ENCODE peak calls at places on chromosomes 1 and 21, in eight cellular contexts. U is lower lobe of right lung, P is OCI-LY7, A is A673, Z is GM23338, H is mammary epithelial cell, B is tibial artery, X is transverse colon. Y is an unnamed sample.

GRCh38 chr1:23567996-23568607 is 8.8 kb upstream of the ID3 start:
- DNase-seq in U (peak), P (no peak), A (no peak), Z (peak), H (no peak), B (no peak), X (peak), Y (no peak)

GRCh38 chr1:90362163-90362562 is 354.9 kb downstream of the BARHL2 start:
- DNase-seq in U (no peak), P (no peak), A (no peak), Z (no peak), H (peak), B (no peak), X (no peak), Y (no peak)

GRCh38 chr1:8113257-8114220 is 87.4 kb upstream of the ERRFI1 start:
- DNase-seq in U (no peak), P (no peak), A (peak), Z (no peak), H (no peak), B (no peak), X (no peak), Y (peak)

GRCh38 chr1:203274603-203275381 is 30.5 kb upstream of the BTG2 start:
- DNase-seq in U (no peak), P (peak), A (no peak), Z (no peak), H (peak), B (peak), X (no peak), Y (no peak)

GRCh38 chr1:107467286-107467685 is 326.4 kb downstream of the NTNG1 start:
- DNase-seq in U (no peak), P (no peak), A (no peak), Z (no peak), H (no peak), B (no peak), X (no peak), Y (no peak)

GRCh38 chr1:25642710-25643109 is 26.1 kb downstream of the MAN1C1 start:
- DNase-seq in U (no peak), P (no peak), A (no peak), Z (no peak), H (no peak), B (no peak), X (peak), Y (peak)

GRCh38 chr1:27592600-27593340 is 11.2 kb downstream of the AHDC1 start:
- DNase-seq in U (no peak), P (no peak), A (no peak), Z (peak), H (no peak), B (no peak), X (no peak), Y (no peak)

GRCh38 chr1:107750364-107750959 is 214.5 kb downstream of the VAV3 start:
- DNase-seq in U (peak), P (peak), A (peak), Z (peak), H (peak), B (peak), X (peak), Y (peak)

GRCh38 chr1:202107801-202108731 is 14.7 kb upstream of the GPR37L1 start:
- DNase-seq in U (peak), P (no peak), A (no peak), Z (peak), H (peak), B (no peak), X (peak), Y (no peak)

GRCh38 chr1:16019580-16020277 is 1.9 kb upstream of the HSPB7 start:
- DNase-seq in U (no peak), P (no peak), A (no peak), Z (no peak), H (no peak), B (no peak), X (no peak), Y (no peak)

GRCh38 chr1:160675641-160676410 is 29.0 kb upstream of the SLAMF1 start:
- DNase-seq in U (peak), P (peak), A (peak), Z (peak), H (peak), B (peak), X (peak), Y (peak)

GRCh38 chr1:38584408-38585037 is 275.0 kb downstream of the RRAGC start:
- DNase-seq in U (no peak), P (no peak), A (peak), Z (no peak), H (no peak), B (no peak), X (no peak), Y (no peak)

GRCh38 chr1:79105499-79105898 is 99.0 kb upstream of the ADGRL4 start:
- DNase-seq in U (no peak), P (no peak), A (no peak), Z (no peak), H (peak), B (no peak), X (no peak), Y (peak)

GRCh38 chr1:54872041-54872342 is 15.0 kb downstream of the DHCR24 start:
- DNase-seq in U (no peak), P (no peak), A (no peak), Z (no peak), H (no peak), B (no peak), X (no peak), Y (no peak)

GRCh38 chr1:166858726-166859419 is 17.2 kb downstream of the TADA1 start:
- DNase-seq in U (no peak), P (no peak), A (no peak), Z (no peak), H (no peak), B (no peak), X (no peak), Y (no peak)

GRCh38 chr1:158286966-158287365 is 2.8 kb upstream of the CD1C start:
- DNase-seq in U (no peak), P (peak), A (no peak), Z (no peak), H (no peak), B (no peak), X (no peak), Y (no peak)

GRCh38 chr1:24045766-24046165 is 65.6 kb upstream of the SRSF10 start:
- DNase-seq in U (no peak), P (no peak), A (no peak), Z (no peak), H (no peak), B (no peak), X (no peak), Y (peak)

GRCh38 chr1:85091647-85092295 is 43.5 kb upstream of the MCOLN3 start:
- DNase-seq in U (no peak), P (no peak), A (no peak), Z (no peak), H (peak), B (no peak), X (no peak), Y (no peak)

GRCh38 chr1:234781241-234782056 is 171.5 kb upstream of the IRF2BP2 start:
- DNase-seq in U (no peak), P (no peak), A (peak), Z (peak), H (no peak), B (no peak), X (peak), Y (no peak)

GRCh38 chr1:9427388-9427787 is 111.9 kb upstream of the SLC25A33 start:
- DNase-seq in U (no peak), P (peak), A (no peak), Z (no peak), H (no peak), B (no peak), X (no peak), Y (no peak)

GRCh38 chr1:189149547-189150375 is 1327.9 kb downstream of the BRINP3 start:
- DNase-seq in U (no peak), P (no peak), A (no peak), Z (peak), H (no peak), B (no peak), X (no peak), Y (no peak)

GRCh38 chr1:169546087-169546995 is 39.9 kb downstream of the F5 start:
- DNase-seq in U (no peak), P (peak), A (peak), Z (peak), H (peak), B (peak), X (peak), Y (peak)

GRCh38 chr1:5903680-5904079 is 88.5 kb downstream of the NPHP4 start:
- DNase-seq in U (no peak), P (no peak), A (no peak), Z (no peak), H (no peak), B (no peak), X (no peak), Y (no peak)

GRCh38 chr1:24393892-24394291 is 19.7 kb downstream of the STPG1 start:
- DNase-seq in U (no peak), P (no peak), A (no peak), Z (no peak), H (peak), B (no peak), X (no peak), Y (peak)

GRCh38 chr1:227192163-227192562 is 126.1 kb downstream of the CDC42BPA start:
- DNase-seq in U (no peak), P (no peak), A (no peak), Z (peak), H (peak), B (peak), X (peak), Y (peak)

GRCh38 chr1:236888903-236889302 is 93.8 kb downstream of the MTR start:
- DNase-seq in U (no peak), P (no peak), A (no peak), Z (no peak), H (no peak), B (no peak), X (no peak), Y (peak)

GRCh38 chr21:44375281-44375651 is 21.8 kb downstream of the TRPM2 start:
- DNase-seq in U (peak), P (no peak), A (no peak), Z (no peak), H (no peak), B (peak), X (peak), Y (no peak)

GRCh38 chr1:214438530-214438929 is 112.9 kb downstream of the PTPN14 start:
- DNase-seq in U (no peak), P (no peak), A (no peak), Z (no peak), H (no peak), B (no peak), X (no peak), Y (no peak)

GRCh38 chr1:47031059-47031458 is 7.6 kb downstream of the CYP4X1 start:
- DNase-seq in U (no peak), P (no peak), A (no peak), Z (no peak), H (peak), B (peak), X (no peak), Y (peak)

GRCh38 chr1:25820247-25821111 is 725 bp downstream of the MTFR1L start:
- DNase-seq in U (peak), P (peak), A (peak), Z (peak), H (peak), B (no peak), X (peak), Y (peak)

GRCh38 chr1:41892211-41892840 is 26.4 kb downstream of the HIVEP3 start:
- DNase-seq in U (no peak), P (no peak), A (no peak), Z (no peak), H (no peak), B (no peak), X (peak), Y (no peak)
- H3K4me3 ChIP-seq in U (peak), P (no peak), A (no peak), Z (no peak), H (no peak), B (no peak), X (no peak), Y (no peak)

DNA sequence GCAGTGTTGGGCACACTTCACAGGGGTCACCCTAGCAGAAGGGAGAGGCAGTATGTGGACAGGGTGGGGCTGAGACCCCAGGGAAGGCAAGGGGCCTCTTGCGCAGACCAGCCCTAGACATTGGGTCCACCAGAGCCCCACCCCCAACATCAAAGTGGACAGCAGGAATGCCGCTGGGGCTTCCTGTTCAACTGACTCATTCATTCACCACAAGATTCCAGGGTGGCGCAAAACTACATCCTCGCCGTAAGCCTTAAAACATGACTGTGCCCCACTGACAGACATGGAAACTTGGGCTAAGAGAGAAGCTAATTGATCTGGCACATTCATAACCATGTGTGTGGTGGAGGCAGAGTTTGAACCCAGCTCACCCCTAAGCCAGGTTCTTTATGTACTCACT is 14.0 kb downstream of the COL16A1 start:
- DNase-seq in U (no peak), P (no peak), A (no peak), Z (no peak), H (peak), B (no peak), X (no peak), Y (peak)
- TF ChIP-seq CTCF in U (no peak), P (no peak), A (no peak), Z (no peak), H (no peak), B (no peak), X (no peak), Y (no peak)

DNA sequence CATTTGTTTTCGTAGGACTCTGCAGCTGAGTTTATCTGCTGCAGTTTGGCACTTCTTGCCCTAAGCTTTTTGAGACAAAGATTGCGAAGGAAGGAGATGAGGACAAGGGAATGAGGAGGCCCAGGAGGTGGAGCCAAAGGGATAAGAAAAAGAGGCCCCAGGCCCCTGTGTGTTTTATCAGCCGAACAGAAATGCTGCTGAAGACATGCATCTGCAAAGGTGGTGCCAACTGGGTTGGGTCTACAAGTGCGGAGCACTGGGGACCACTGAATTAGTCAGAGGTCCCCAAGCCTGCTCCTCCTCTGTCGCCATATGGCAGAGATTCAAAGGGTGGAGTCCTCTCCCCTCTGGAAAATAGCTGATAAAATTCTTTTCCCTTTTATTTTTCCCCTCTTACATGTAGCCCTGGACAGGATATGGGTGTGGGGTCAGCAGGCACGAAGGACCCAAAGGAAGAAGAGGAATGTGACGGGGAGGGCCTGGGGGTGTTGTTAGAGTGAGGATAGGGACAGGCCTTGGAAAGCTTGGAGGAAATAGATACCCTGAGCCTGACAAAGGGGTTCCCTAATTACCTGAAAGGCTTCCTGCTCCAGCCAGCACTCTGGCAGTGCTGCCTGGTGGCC is 2.7 kb downstream of the CD34 start:
- DNase-seq in U (no peak), P (no peak), A (no peak), Z (no peak), H (no peak), B (peak), X (no peak), Y (peak)
- H3K4me3 ChIP-seq in U (peak), P (no peak), A (no peak), Z (no peak), H (no peak), B (no peak), X (no peak), Y (no peak)

GRCh38 chr1:11805454-11806306 is at the start of the genes CLCN6 and MTHFR:
- DNase-seq in U (peak), P (peak), A (peak), Z (peak), H (peak), B (peak), X (peak), Y (peak)
- TF ChIP-seq CTCF in U (no peak), P (no peak), A (no peak), Z (no peak), H (no peak), B (peak), X (no peak), Y (no peak)

DNA sequence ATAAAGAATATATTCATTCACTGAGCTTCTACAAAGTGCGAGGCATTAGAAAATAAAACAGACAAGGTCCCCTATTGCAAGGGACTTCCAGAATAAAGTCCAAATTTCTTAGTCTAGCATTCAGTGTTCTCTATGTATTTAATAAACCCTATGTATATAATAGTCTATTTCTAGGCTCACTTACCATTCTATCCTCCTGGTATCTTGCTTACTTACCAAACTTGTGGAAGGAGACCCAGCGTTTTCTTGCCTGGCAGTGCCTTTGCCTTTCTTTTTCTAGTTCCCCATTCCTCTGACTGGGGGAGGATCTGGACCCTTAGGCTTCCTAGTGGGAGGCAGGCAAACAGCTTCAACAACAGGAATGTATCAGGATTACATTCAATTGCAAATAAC is 638 bp upstream of the RNF19B start:
- DNase-seq in U (no peak), P (no peak), A (no peak), Z (no peak), H (no peak), B (no peak), X (no peak), Y (no peak)
- H3K4me3 ChIP-seq in U (peak), P (peak), A (peak), Z (peak), H (peak), B (peak), X (peak), Y (peak)

GRCh38 chr1:30708361-30708728 is 15.0 kb downstream of the MATN1 start:
- DNase-seq in U (no peak), P (no peak), A (no peak), Z (no peak), H (no peak), B (no peak), X (no peak), Y (no peak)
- TF ChIP-seq CTCF in U (no peak), P (peak), A (no peak), Z (no peak), H (no peak), B (no peak), X (no peak), Y (no peak)

GRCh38 chr1:88509369-88509768 is 174.7 kb upstream of the PKN2 start:
- DNase-seq in U (no peak), P (no peak), A (peak), Z (no peak), H (no peak), B (no peak), X (no peak), Y (peak)

GRCh38 chr1:88503656-88504055 is 180.4 kb upstream of the PKN2 start:
- DNase-seq in U (no peak), P (no peak), A (no peak), Z (no peak), H (no peak), B (no peak), X (no peak), Y (no peak)

GRCh38 chr1:88502814-88503339 is 181.2 kb upstream of the PKN2 start:
- DNase-seq in U (no peak), P (no peak), A (no peak), Z (no peak), H (no peak), B (no peak), X (no peak), Y (no peak)

DNA sequence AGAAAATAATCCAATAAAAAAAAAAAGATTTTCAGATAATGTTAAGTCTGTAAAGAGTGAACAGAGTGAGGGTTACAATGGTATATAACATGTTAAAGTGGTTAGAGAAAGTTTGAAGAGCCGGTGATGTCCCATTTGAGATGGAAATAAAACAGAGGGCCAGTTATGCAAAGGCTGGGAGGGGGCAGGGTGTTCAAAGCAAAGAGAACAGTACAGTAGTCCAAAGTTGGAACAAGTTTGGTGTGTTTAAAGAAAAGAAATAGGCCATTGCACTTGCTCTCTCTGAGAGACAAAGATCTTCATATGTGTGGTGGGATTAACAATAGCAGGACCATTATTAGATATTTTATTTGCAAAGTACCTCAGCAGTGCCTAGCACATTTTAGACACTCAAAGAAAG is 179.5 kb upstream of the PKN2 start:
- DNase-seq in U (no peak), P (no peak), A (no peak), Z (no peak), H (no peak), B (no peak), X (no peak), Y (no peak)
- H3K4me3 ChIP-seq in U (no peak), P (no peak), A (no peak), Z (no peak), H (no peak), B (no peak), X (no peak), Y (no peak)

GRCh38 chr1:32208463-32208862 is 426 bp upstream of the DCDC2B start:
- DNase-seq in U (no peak), P (no peak), A (no peak), Z (no peak), H (no peak), B (no peak), X (no peak), Y (no peak)

GRCh38 chr1:32208891-32209309 is at the start of gene DCDC2B:
- DNase-seq in U (peak), P (no peak), A (peak), Z (peak), H (peak), B (no peak), X (peak), Y (peak)

GRCh38 chr1:32201011-32201855 is 838 bp downstream of the CCDC28B start:
- DNase-seq in U (peak), P (peak), A (peak), Z (peak), H (peak), B (peak), X (peak), Y (peak)

GRCh38 chr1:32204943-32205361 is 519 bp upstream of the IQCC start:
- DNase-seq in U (peak), P (no peak), A (no peak), Z (peak), H (no peak), B (no peak), X (peak), Y (no peak)

GRCh38 chr1:32205401-32206370 is at the start of gene IQCC:
- DNase-seq in U (peak), P (peak), A (peak), Z (peak), H (peak), B (peak), X (peak), Y (peak)
- TF ChIP-seq CTCF in U (no peak), P (no peak), A (no peak), Z (peak), H (no peak), B (no peak), X (no peak), Y (no peak)